ENCODE peak calls at places on chromosome 13, in seven cellular contexts. One of them, this sample, is unnamed.
A peak's percentile ranks its signal among the peaks of the same experiment; 100 is the strongest.

GRCh38 chr13:73268306-73268705 is 209.5 kb downstream of the KLF5 start:
- DNase-seq in activated CD8-positive, alpha-beta memory T cell treated with anti-CD3 and anti-CD28 coated beads, Interleukin-2, amount 50 U/mL, for 48 hours: no peak
- DNase-seq in ovary: no peak
- DNase-seq in LoVo: peak; percentile 12
- DNase-seq in AG10803: peak; percentile 66
- DNase-seq in AG04450: no peak
- DNase-seq in psoas muscle: peak; percentile 15
- DNase-seq in this sample: no peak

GRCh38 chr13:51494151-51494550 is 41.3 kb upstream of the INTS6 start:
- DNase-seq in ovary: no peak
- DNase-seq in AG10803: peak; percentile 64
- DNase-seq in AG04450: no peak
- DNase-seq in activated CD8-positive, alpha-beta memory T cell treated with anti-CD3 and anti-CD28 coated beads, Interleukin-2, amount 50 U/mL, for 48 hours: no peak
- DNase-seq in psoas muscle: no peak
- DNase-seq in LoVo: no peak
- DNase-seq in this sample: no peak

GRCh38 chr13:75739244-75739868 is 103.2 kb downstream of the LMO7 start:
- DNase-seq in activated CD8-positive, alpha-beta memory T cell treated with anti-CD3 and anti-CD28 coated beads, Interleukin-2, amount 50 U/mL, for 48 hours: no peak
- DNase-seq in AG10803: peak; percentile 53
- DNase-seq in LoVo: no peak
- DNase-seq in ovary: no peak
- DNase-seq in AG04450: no peak
- DNase-seq in psoas muscle: no peak
- DNase-seq in this sample: no peak

GRCh38 chr13:110913322-110913721 is 1.5 kb downstream of the ANKRD10 start:
- DNase-seq in activated CD8-positive, alpha-beta memory T cell treated with anti-CD3 and anti-CD28 coated beads, Interleukin-2, amount 50 U/mL, for 48 hours: no peak
- DNase-seq in AG10803: no peak
- DNase-seq in LoVo: peak; percentile 42
- DNase-seq in AG04450: no peak
- DNase-seq in ovary: no peak
- DNase-seq in psoas muscle: no peak
- DNase-seq in this sample: no peak

GRCh38 chr13:45456196-45456972 is 8.4 kb upstream of the COG3 start:
- DNase-seq in activated CD8-positive, alpha-beta memory T cell treated with anti-CD3 and anti-CD28 coated beads, Interleukin-2, amount 50 U/mL, for 48 hours: no peak
- DNase-seq in psoas muscle: no peak
- DNase-seq in AG04450: peak; percentile 30
- DNase-seq in ovary: no peak
- DNase-seq in LoVo: peak; percentile 8
- DNase-seq in AG10803: peak; percentile 48
- DNase-seq in this sample: no peak

GRCh38 chr13:112453207-112453829 is 77.2 kb downstream of the SPACA7 start:
- DNase-seq in ovary: no peak
- DNase-seq in AG10803: no peak
- DNase-seq in LoVo: no peak
- DNase-seq in psoas muscle: no peak
- DNase-seq in AG04450: no peak
- DNase-seq in activated CD8-positive, alpha-beta memory T cell treated with anti-CD3 and anti-CD28 coated beads, Interleukin-2, amount 50 U/mL, for 48 hours: peak; percentile 25
- DNase-seq in this sample: no peak

GRCh38 chr13:87666826-87667225 is 4.3 kb upstream of the SLITRK5 start:
- DNase-seq in AG04450: no peak
- DNase-seq in activated CD8-positive, alpha-beta memory T cell treated with anti-CD3 and anti-CD28 coated beads, Interleukin-2, amount 50 U/mL, for 48 hours: no peak
- DNase-seq in ovary: no peak
- DNase-seq in LoVo: no peak
- DNase-seq in AG10803: no peak
- DNase-seq in psoas muscle: no peak
- DNase-seq in this sample: no peak

GRCh38 chr13:80040977-80041310 is 300.0 kb downstream of the SPRY2 start:
- DNase-seq in LoVo: no peak
- DNase-seq in psoas muscle: no peak
- DNase-seq in ovary: no peak
- DNase-seq in activated CD8-positive, alpha-beta memory T cell treated with anti-CD3 and anti-CD28 coated beads, Interleukin-2, amount 50 U/mL, for 48 hours: no peak
- DNase-seq in AG04450: no peak
- DNase-seq in AG10803: no peak
- DNase-seq in this sample: no peak

GRCh38 chr13:33204130-33204927 is 81.2 kb downstream of the STARD13 start:
- DNase-seq in ovary: peak; percentile 61
- DNase-seq in AG04450: no peak
- DNase-seq in LoVo: no peak
- DNase-seq in psoas muscle: peak; percentile 64
- DNase-seq in AG10803: peak; percentile 98
- DNase-seq in activated CD8-positive, alpha-beta memory T cell treated with anti-CD3 and anti-CD28 coated beads, Interleukin-2, amount 50 U/mL, for 48 hours: no peak
- DNase-seq in this sample: peak; percentile 86

GRCh38 chr13:71460179-71460578 is 406.8 kb downstream of the DACH1 start:
- DNase-seq in ovary: no peak
- DNase-seq in psoas muscle: no peak
- DNase-seq in AG10803: no peak
- DNase-seq in LoVo: no peak
- DNase-seq in AG04450: no peak
- DNase-seq in activated CD8-positive, alpha-beta memory T cell treated with anti-CD3 and anti-CD28 coated beads, Interleukin-2, amount 50 U/mL, for 48 hours: no peak
- DNase-seq in this sample: no peak

GRCh38 chr13:40813662-40814454 is 24.4 kb downstream of the SLC25A15 start:
- DNase-seq in AG04450: no peak
- DNase-seq in LoVo: no peak
- DNase-seq in psoas muscle: no peak
- DNase-seq in activated CD8-positive, alpha-beta memory T cell treated with anti-CD3 and anti-CD28 coated beads, Interleukin-2, amount 50 U/mL, for 48 hours: no peak
- DNase-seq in ovary: no peak
- DNase-seq in AG10803: no peak
- DNase-seq in this sample: no peak

GRCh38 chr13:103325675-103326074 is 259.5 kb upstream of the SLC10A2 start:
- DNase-seq in activated CD8-positive, alpha-beta memory T cell treated with anti-CD3 and anti-CD28 coated beads, Interleukin-2, amount 50 U/mL, for 48 hours: no peak
- DNase-seq in LoVo: no peak
- DNase-seq in ovary: no peak
- DNase-seq in psoas muscle: no peak
- DNase-seq in AG04450: no peak
- DNase-seq in AG10803: no peak
- DNase-seq in this sample: no peak

GRCh38 chr13:18996627-18997051 is 185.0 kb downstream of the TUBA3C start:
- DNase-seq in LoVo: no peak
- DNase-seq in psoas muscle: no peak
- DNase-seq in AG10803: no peak
- DNase-seq in AG04450: no peak
- DNase-seq in ovary: no peak
- DNase-seq in activated CD8-positive, alpha-beta memory T cell treated with anti-CD3 and anti-CD28 coated beads, Interleukin-2, amount 50 U/mL, for 48 hours: no peak
- DNase-seq in this sample: no peak

GRCh38 chr13:102901615-102902305 is 55.9 kb downstream of the ERCC5 start:
- DNase-seq in psoas muscle: no peak
- DNase-seq in activated CD8-positive, alpha-beta memory T cell treated with anti-CD3 and anti-CD28 coated beads, Interleukin-2, amount 50 U/mL, for 48 hours: no peak
- DNase-seq in LoVo: no peak
- DNase-seq in AG04450: no peak
- DNase-seq in ovary: no peak
- DNase-seq in AG10803: no peak
- DNase-seq in this sample: no peak

GRCh38 chr13:99495478-99496321 is 5.6 kb upstream of the TM9SF2 start:
- DNase-seq in ovary: no peak
- DNase-seq in AG10803: no peak
- DNase-seq in AG04450: no peak
- DNase-seq in LoVo: peak; percentile 26
- DNase-seq in psoas muscle: no peak
- DNase-seq in activated CD8-positive, alpha-beta memory T cell treated with anti-CD3 and anti-CD28 coated beads, Interleukin-2, amount 50 U/mL, for 48 hours: no peak
- DNase-seq in this sample: no peak

GRCh38 chr13:46964789-46965527 is 68.1 kb upstream of the HTR2A start:
- DNase-seq in ovary: no peak
- DNase-seq in activated CD8-positive, alpha-beta memory T cell treated with anti-CD3 and anti-CD28 coated beads, Interleukin-2, amount 50 U/mL, for 48 hours: no peak
- DNase-seq in AG04450: no peak
- DNase-seq in psoas muscle: no peak
- DNase-seq in AG10803: peak; percentile 87
- DNase-seq in LoVo: no peak
- DNase-seq in this sample: no peak

GRCh38 chr13:31121327-31122140 is 40.2 kb downstream of the HSPH1 start:
- DNase-seq in AG04450: no peak
- DNase-seq in AG10803: no peak
- DNase-seq in ovary: no peak
- DNase-seq in LoVo: no peak
- DNase-seq in activated CD8-positive, alpha-beta memory T cell treated with anti-CD3 and anti-CD28 coated beads, Interleukin-2, amount 50 U/mL, for 48 hours: no peak
- DNase-seq in psoas muscle: no peak
- DNase-seq in this sample: no peak

GRCh38 chr13:107906131-107906530 is 309.2 kb downstream of the LIG4 start:
- DNase-seq in AG10803: no peak
- DNase-seq in AG04450: no peak
- DNase-seq in LoVo: no peak
- DNase-seq in ovary: no peak
- DNase-seq in activated CD8-positive, alpha-beta memory T cell treated with anti-CD3 and anti-CD28 coated beads, Interleukin-2, amount 50 U/mL, for 48 hours: no peak
- DNase-seq in psoas muscle: no peak
- DNase-seq in this sample: no peak

GRCh38 chr13:47437411-47437810 is 540.6 kb upstream of the HTR2A start:
- DNase-seq in activated CD8-positive, alpha-beta memory T cell treated with anti-CD3 and anti-CD28 coated beads, Interleukin-2, amount 50 U/mL, for 48 hours: no peak
- DNase-seq in AG04450: peak; percentile 66
- DNase-seq in LoVo: no peak
- DNase-seq in psoas muscle: no peak
- DNase-seq in AG10803: peak; percentile 77
- DNase-seq in ovary: no peak
- DNase-seq in this sample: no peak

GRCh38 chr13:100440756-100441421 is 147.7 kb downstream of the GGACT start:
- DNase-seq in AG04450: peak; percentile 21
- DNase-seq in AG10803: peak; percentile 68
- DNase-seq in LoVo: no peak
- DNase-seq in activated CD8-positive, alpha-beta memory T cell treated with anti-CD3 and anti-CD28 coated beads, Interleukin-2, amount 50 U/mL, for 48 hours: no peak
- DNase-seq in ovary: no peak
- DNase-seq in psoas muscle: no peak
- DNase-seq in this sample: no peak

This sample was measured in left cardiac atrium.